ENCODE peak calls at places on chromosomes 6 and 20, in ten cellular contexts. Z is GM03348; P is CD14-positive monocyte; J is frontal cortex; U is Right ventricle myocardium superior; T is stimulated activated CD4-positive, alpha-beta T cell treated with anti-CD3 and anti-CD28 coated beads, Interleukin-1b, Interleukin-23, amount 100 ng/mL, for 4 hours; K is astrocyte of the spinal cord; V is spleen; Y is T-helper 2 cell; L is astrocyte of the hippocampus. O is an unnamed sample.
A peak's percentile ranks its signal among the peaks of the same experiment; 100 is the strongest.

GRCh38 chr20:34703573-34704176 is 469 bp upstream of the TP53INP2 start:
- DNase-seq in Z (peak; percentile 28), P (no peak), J (no peak), U (no peak), T (no peak), K (peak; percentile 27), V (no peak), Y (no peak), L (peak; percentile 48), O (no peak)

GRCh38 chr6:151452750-151453427 is 963 bp upstream of the RMND1 start:
- DNase-seq in Z (peak; percentile 65), P (no peak), J (no peak), U (peak; percentile 49), T (no peak), K (peak; percentile 48), V (no peak), Y (no peak), L (peak; percentile 50), O (no peak)

GRCh38 chr6:135230702-135231468 is 49.8 kb downstream of the MYB start:
- DNase-seq in Z (no peak), P (no peak), J (no peak), U (no peak), T (no peak), K (peak; percentile 9), V (no peak), Y (no peak), L (no peak), O (no peak)

GRCh38 chr6:166866839-166867637 is 89.3 kb downstream of the RNASET2 start:
- DNase-seq in Z (no peak), P (no peak), J (no peak), U (no peak), T (no peak), K (no peak), V (no peak), Y (no peak), L (peak; percentile 37), O (no peak)

GRCh38 chr20:47317127-47317895 is 39.2 kb downstream of the ZMYND8 start:
- DNase-seq in Z (peak; percentile 93), P (peak; percentile 78), J (no peak), U (peak; percentile 78), T (peak; percentile 49), K (peak; percentile 99), V (peak; percentile 85), Y (no peak), L (peak; percentile 97), O (no peak)

GRCh38 chr6:159969204-159969912 is 476 bp downstream of the IGF2R start:
- DNase-seq in Z (peak; percentile 52), P (no peak), J (peak; percentile 52), U (peak; percentile 63), T (peak; percentile 25), K (peak; percentile 58), V (peak; percentile 95), Y (no peak), L (peak; percentile 68), O (no peak)

GRCh38 chr20:25750765-25751696 is 54.4 kb upstream of the ZNF337 start:
- DNase-seq in Z (peak; percentile 95), P (no peak), J (no peak), U (peak; percentile 63), T (peak; percentile 47), K (peak; percentile 39), V (peak; percentile 86), Y (peak; percentile 36), L (peak; percentile 20), O (peak; percentile 28)

GRCh38 chr6:169669147-169669546 is 32.7 kb downstream of the WDR27 start:
- DNase-seq in Z (no peak), P (no peak), J (no peak), U (no peak), T (no peak), K (no peak), V (no peak), Y (no peak), L (no peak), O (no peak)

GRCh38 chr6:5036309-5036708 is 32.5 kb upstream of the RPP40 start:
- DNase-seq in Z (no peak), P (no peak), J (no peak), U (no peak), T (no peak), K (peak; percentile 29), V (no peak), Y (no peak), L (peak; percentile 67), O (no peak)

GRCh38 chr6:116468293-116468692 is 7.1 kb downstream of the CALHM6 start:
- DNase-seq in Z (no peak), P (no peak), J (no peak), U (no peak), T (no peak), K (no peak), V (no peak), Y (no peak), L (no peak), O (no peak)

O was measured in GM18507.